ENCODE peak calls at places on chromosomes 7 and 10, in five cellular contexts. G is right cardiac atrium, J is Peyer's patch, I is colonic mucosa, U is lung. M is an unnamed sample.

GRCh38 chr7:12056381-12056780 is 154.7 kb upstream of the TMEM106B start:
- DNase-seq in G (no peak), J (no peak), I (no peak), U (no peak), M (no peak)

GRCh38 chr10:70538731-70539338 is 60.3 kb downstream of the PALD1 start:
- DNase-seq in G (no peak), J (no peak), I (no peak), U (no peak), M (no peak)

GRCh38 chr7:143429770-143430698 is 13.2 kb upstream of the TAS2R60 start:
- DNase-seq in G (no peak), J (no peak), I (no peak), U (no peak), M (no peak)

GRCh38 chr10:17880596-17880995 is 71.1 kb upstream of the SLC39A12 start:
- DNase-seq in G (no peak), J (no peak), I (no peak), U (no peak), M (no peak)

GRCh38 chr10:96995851-96996250 is 163.8 kb downstream of the LCOR start:
- DNase-seq in G (no peak), J (no peak), I (no peak), U (no peak), M (no peak)

GRCh38 chr7:32879460-32879859 is 12.1 kb downstream of the KBTBD2 start:
- DNase-seq in G (no peak), J (no peak), I (no peak), U (no peak), M (no peak)

GRCh38 chr10:91298224-91298862 is 77.9 kb downstream of the PCGF5 start:
- DNase-seq in G (peak; percentile 88), J (peak; percentile 85), I (peak; percentile 76), U (peak; percentile 77), M (peak; percentile 70)

GRCh38 chr10:128781636-128782035 is 655.4 kb upstream of the MKI67 start:
- DNase-seq in G (no peak), J (no peak), I (no peak), U (no peak), M (no peak)

GRCh38 chr7:19051767-19052375 is 65.6 kb downstream of the TWIST1 start:
- DNase-seq in G (no peak), J (no peak), I (peak; percentile 36), U (no peak), M (no peak)

GRCh38 chr7:116159711-116160110 is 50.6 kb upstream of the TES start:
- DNase-seq in G (no peak), J (no peak), I (no peak), U (no peak), M (no peak)

GRCh38 chr7:36037121-36037662 is 115.9 kb upstream of the EEPD1 start:
- DNase-seq in G (peak; percentile 80), J (peak; percentile 70), I (peak; percentile 34), U (peak; percentile 44), M (no peak)

GRCh38 chr10:62244785-62245595 is 23.7 kb downstream of the RTKN2 start:
- DNase-seq in G (no peak), J (no peak), I (peak; percentile 70), U (no peak), M (no peak)

GRCh38 chr7:95367606-95368005 is 28.6 kb downstream of the PON3 start:
- DNase-seq in G (no peak), J (no peak), I (no peak), U (peak; percentile 39), M (no peak)

GRCh38 chr10:618229-618989 is 71.1 kb downstream of the DIP2C start:
- DNase-seq in G (no peak), J (no peak), I (no peak), U (no peak), M (peak; percentile 66)

GRCh38 chr7:151745090-151745638 is 131.8 kb downstream of the PRKAG2 start:
- DNase-seq in G (peak; percentile 92), J (peak; percentile 90), I (peak; percentile 83), U (peak; percentile 91), M (peak; percentile 96)

GRCh38 chr10:3530346-3531096 is 254.5 kb downstream of the KLF6 start:
- DNase-seq in G (no peak), J (no peak), I (no peak), U (no peak), M (no peak)

GRCh38 chr10:51001587-51001986 is 72.7 kb upstream of the PRKG1 start:
- DNase-seq in G (no peak), J (no peak), I (no peak), U (no peak), M (no peak)

GRCh38 chr7:2680792-2681490 is 7.1 kb upstream of the AMZ1 start:
- DNase-seq in G (peak; percentile 92), J (peak; percentile 87), I (peak; percentile 88), U (peak; percentile 79), M (peak; percentile 89)

GRCh38 chr7:94923412-94923811 is 16.0 kb downstream of the PPP1R9A start:
- DNase-seq in G (no peak), J (no peak), I (no peak), U (no peak), M (no peak)

GRCh38 chr10:46541017-46541661 is 15.3 kb downstream of the GPRIN2 start:
- DNase-seq in G (peak; percentile 83), J (peak; percentile 77), I (peak; percentile 71), U (no peak), M (peak; percentile 68)

GRCh38 chr7:119606297-119606696 is 666.7 kb upstream of the KCND2 start:
- DNase-seq in G (no peak), J (no peak), I (no peak), U (no peak), M (no peak)

GRCh38 chr10:35456175-35456574 is 119.9 kb downstream of the CCNY start:
- DNase-seq in G (no peak), J (no peak), I (no peak), U (no peak), M (no peak)

GRCh38 chr10:35449944-35450343 is 113.6 kb downstream of the CCNY start:
- DNase-seq in G (no peak), J (no peak), I (no peak), U (no peak), M (no peak)

GRCh38 chr10:35451103-35452016 is 115.1 kb downstream of the CCNY start:
- DNase-seq in G (peak; percentile 71), J (no peak), I (no peak), U (no peak), M (no peak)

GRCh38 chr10:35453855-35454532 is 117.7 kb downstream of the CCNY start:
- DNase-seq in G (no peak), J (no peak), I (no peak), U (no peak), M (peak; percentile 55)

DNA sequence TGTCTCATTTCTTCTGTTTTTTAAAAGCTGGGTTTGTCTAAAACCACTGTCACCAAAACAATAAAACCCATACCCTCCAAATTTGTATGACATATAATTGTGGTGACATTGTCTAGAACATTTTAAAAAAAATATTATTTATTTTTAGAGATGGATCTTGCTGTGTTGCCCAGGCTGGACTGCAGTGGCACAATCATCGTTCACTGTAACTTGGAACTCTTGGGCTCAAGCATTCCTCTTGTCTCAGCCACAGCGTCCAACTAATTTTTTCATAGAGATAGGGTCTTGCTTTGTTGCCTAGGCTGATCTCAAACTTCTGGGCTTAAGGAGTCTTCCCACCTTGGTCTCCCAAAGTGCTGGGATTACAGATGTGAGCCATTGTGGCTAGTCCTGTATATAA is 116.5 kb downstream of the CCNY start:
- DNase-seq in G (no peak), J (no peak), I (no peak), U (no peak), M (no peak)
- H3K4me1 ChIP-seq in G (peaks cover 46% of the 10 kb centered on the region), J (peaks cover 2% of the 10 kb centered on the region), I (peaks cover 2% of the 10 kb centered on the region), U (peaks cover 43% of the 10 kb centered on the region), M (peaks cover 2% of the 10 kb centered on the region)

DNA sequence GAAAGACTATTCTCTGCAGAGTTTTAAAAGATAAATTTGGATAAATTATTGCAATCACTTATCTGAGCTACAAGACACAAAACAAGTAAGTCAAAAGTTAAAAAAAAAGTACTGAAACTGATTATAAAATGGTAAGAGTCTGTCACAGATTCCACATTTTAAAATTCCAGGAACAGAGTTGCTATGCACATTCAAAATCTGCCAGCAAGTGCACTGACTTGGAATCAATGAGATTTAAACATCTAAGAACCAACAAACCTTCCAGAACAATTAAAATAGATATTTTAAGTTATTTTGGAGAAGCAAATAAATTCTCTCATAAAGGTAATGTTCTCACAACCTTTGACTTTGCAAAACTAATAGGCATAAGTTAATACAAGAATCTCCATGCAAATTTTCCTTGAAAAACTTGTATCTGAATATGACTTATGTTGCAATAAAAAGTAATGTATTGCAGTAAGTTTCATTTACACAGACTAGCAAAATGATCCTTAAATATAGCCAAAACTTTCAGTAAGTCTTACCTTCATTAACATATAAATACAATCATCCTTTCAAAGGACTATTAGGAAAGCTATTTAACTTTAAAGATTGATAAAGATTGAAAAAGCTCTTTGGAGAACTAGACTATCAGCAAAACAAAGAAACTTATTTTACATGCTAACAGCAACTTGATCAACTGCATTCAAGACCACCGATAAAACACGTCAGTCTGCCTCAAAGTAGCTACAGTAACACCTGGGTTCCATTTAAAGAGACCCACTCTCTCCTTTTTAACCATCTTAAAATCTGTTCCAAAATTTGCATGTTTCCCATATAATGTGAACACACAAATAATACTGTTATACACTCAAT is 4.4 kb downstream of the ETV1 start:
- DNase-seq in G (no peak), J (no peak), I (no peak), U (no peak), M (no peak)
- H3K4me1 ChIP-seq in G (no peaks in the 10 kb centered on the region), J (no peaks in the 10 kb centered on the region), I (peaks cover 8% of the 10 kb centered on the region), U (no peaks in the 10 kb centered on the region), M (no peaks in the 10 kb centered on the region)

DNA sequence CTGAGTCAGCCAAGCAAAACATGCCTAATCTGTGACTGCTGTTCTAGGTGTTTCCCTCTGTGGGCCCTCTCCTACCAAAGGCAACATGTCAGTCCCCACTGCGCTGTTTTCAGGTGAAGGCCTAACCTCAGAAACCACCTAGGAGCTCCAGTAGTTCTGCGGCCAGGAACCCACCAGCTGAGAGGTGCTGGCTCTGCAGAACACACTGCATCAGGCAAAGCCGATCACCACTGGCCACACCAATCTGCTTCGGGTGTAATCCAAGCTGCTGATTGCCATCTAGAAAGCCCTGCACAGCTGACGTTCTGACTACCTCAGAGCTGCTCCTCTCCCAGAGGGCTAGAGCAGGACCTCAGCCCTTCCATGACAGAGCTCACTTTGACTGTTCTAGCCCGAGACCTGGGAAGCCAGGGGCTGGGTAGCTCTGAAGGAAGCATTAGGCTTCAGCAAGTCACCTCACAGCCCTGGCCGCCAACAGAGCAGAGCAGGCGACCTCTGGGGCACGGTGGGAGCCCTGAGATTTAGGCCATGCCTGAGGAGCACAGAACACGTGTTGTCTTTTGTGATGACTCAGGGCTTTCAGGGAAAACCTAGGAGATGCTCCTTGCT is 14.8 kb downstream of the CAMK2G start:
- DNase-seq in G (no peak), J (no peak), I (no peak), U (no peak), M (no peak)
- H3K4me1 ChIP-seq in G (no peaks in the 10 kb centered on the region), J (no peaks in the 10 kb centered on the region), I (peaks cover 3% of the 10 kb centered on the region), U (peaks cover 5% of the 10 kb centered on the region), M (no peaks in the 10 kb centered on the region)

GRCh38 chr10:5812283-5813090 is 747 bp downstream of the GDI2 start:
- DNase-seq in G (peak; percentile 82), J (peak; percentile 80), I (peak; percentile 52), U (peak; percentile 49), M (peak; percentile 61)

GRCh38 chr10:5814110-5815107 is 1.2 kb upstream of the GDI2 start:
- DNase-seq in G (no peak), J (no peak), I (peak; percentile 32), U (no peak), M (no peak)

GRCh38 chr10:5813341-5814109 is at the start of gene GDI2:
- DNase-seq in G (peak; percentile 98), J (peak; percentile 99), I (peak; percentile 98), U (peak; percentile 96), M (peak; percentile 98)

GRCh38 chr10:5811387-5811821 is 1.8 kb downstream of the GDI2 start:
- DNase-seq in G (no peak), J (no peak), I (peak; percentile 20), U (no peak), M (no peak)

DNA sequence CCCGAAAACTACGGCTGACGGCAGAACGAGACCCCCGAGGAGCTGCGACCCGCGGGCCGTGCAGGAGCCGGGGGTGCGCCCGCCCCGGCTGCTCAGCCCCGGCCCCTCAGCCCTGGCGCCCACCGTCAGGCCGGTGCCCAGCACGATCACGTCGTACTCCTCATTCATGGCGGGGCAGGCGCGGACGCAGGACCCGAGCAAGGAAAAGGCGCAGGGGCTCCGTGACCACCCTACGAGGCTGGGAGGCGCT is 218 bp downstream of the GDI2 start:
- DNase-seq in G (no peak), J (no peak), I (no peak), U (no peak), M (no peak)
- H3K4me1 ChIP-seq in G (peaks cover 1% of the 10 kb centered on the region), J (no peaks in the 10 kb centered on the region), I (no peaks in the 10 kb centered on the region), U (peaks cover 2% of the 10 kb centered on the region), M (no peaks in the 10 kb centered on the region)